ENCODE peak calls at places on chromosomes 2 and 18, in six cellular contexts. V, T, O, L, W and U are unnamed samples.

GRCh38 chr2:88690591-88691338 is 708 bp upstream of the RPIA start:
- DNase-seq in V (peak), W (no peak), T (no peak), O (peak), L (no peak), U (peak)

GRCh38 chr2:222930862-222931261 is 70.0 kb downstream of the ACSL3 start:
- DNase-seq in W (no peak), O (no peak), T (no peak), L (no peak), V (no peak), U (no peak)

GRCh38 chr2:50956886-50957285 is 75.0 kb downstream of the NRXN1 start:
- DNase-seq in W (no peak), O (no peak), T (no peak), V (no peak), L (no peak), U (no peak)

GRCh38 chr2:3639653-3640052 is 18.3 kb upstream of the ALLC start:
- DNase-seq in O (no peak), W (no peak), T (no peak), L (peak), V (no peak), U (peak)

GRCh38 chr2:230846360-230846759 is 18.4 kb upstream of the ITM2C start:
- DNase-seq in T (no peak), V (no peak), L (no peak), O (no peak), W (no peak), U (no peak)

GRCh38 chr2:210502997-210503621 is 26.6 kb upstream of the LANCL1 start:
- DNase-seq in V (peak), L (peak), W (peak), O (peak), T (peak), U (no peak)

GRCh38 chr18:58998421-58999203 is 133.9 kb downstream of the ZNF532 start:
- DNase-seq in L (no peak), O (no peak), V (no peak), T (peak), W (no peak), U (no peak)

GRCh38 chr2:69073928-69074575 is 61.1 kb downstream of the ANTXR1 start:
- DNase-seq in W (no peak), T (no peak), V (no peak), L (no peak), O (no peak), U (no peak)

GRCh38 chr2:219778189-219778588 is 150.8 kb downstream of the SLC4A3 start:
- DNase-seq in O (no peak), V (no peak), W (no peak), L (no peak), T (no peak), U (no peak)

GRCh38 chr18:22271030-22271429 is 101.6 kb downstream of the GATA6 start:
- DNase-seq in O (no peak), W (no peak), T (no peak), V (no peak), L (no peak), U (no peak)

GRCh38 chr2:148486655-148487054 is 157.9 kb upstream of the EPC2 start:
- DNase-seq in T (no peak), L (no peak), V (no peak), O (no peak), W (no peak), U (no peak)

GRCh38 chr18:49731421-49731841 is 81.9 kb downstream of the ACAA2 start:
- DNase-seq in L (no peak), T (no peak), O (no peak), V (no peak), W (no peak), U (no peak)

GRCh38 chr2:18503686-18504085 is 56.8 kb downstream of the RDH14 start:
- DNase-seq in V (no peak), L (no peak), T (no peak), O (no peak), W (no peak), U (no peak)

GRCh38 chr2:11560806-11561205 is 27.0 kb downstream of the GREB1 start:
- DNase-seq in T (no peak), W (no peak), L (no peak), O (no peak), V (no peak), U (peak)

GRCh38 chr2:160308915-160309314 is 108.8 kb upstream of the ITGB6 start:
- DNase-seq in L (no peak), W (no peak), T (no peak), O (no peak), V (no peak), U (no peak)

GRCh38 chr18:58209326-58209725 is 165.3 kb downstream of the NEDD4L start:
- DNase-seq in T (no peak), V (no peak), W (no peak), O (no peak), L (no peak), U (no peak)

GRCh38 chr18:76524900-76525698 is 30.1 kb upstream of the ZNF516 start:
- DNase-seq in L (no peak), O (peak), T (peak), V (no peak), W (no peak), U (no peak)

GRCh38 chr18:68985172-68985820 is 187.4 kb downstream of the CCDC102B start:
- DNase-seq in L (no peak), V (no peak), T (no peak), O (no peak), W (no peak), U (no peak)

GRCh38 chr2:174246944-174247381 is 1.4 kb downstream of the OLA1 start:
- DNase-seq in W (no peak), T (no peak), L (no peak), V (no peak), O (no peak), U (no peak)

GRCh38 chr2:134460583-134460998 is 206.7 kb downstream of the MGAT5 start:
- DNase-seq in T (peak), W (peak), V (peak), L (peak), O (peak), U (peak)

GRCh38 chr18:63579643-63580042 is 7.5 kb upstream of the SERPINB13 start:
- DNase-seq in T (no peak), V (no peak), L (no peak), O (no peak), W (no peak), U (no peak)

GRCh38 chr2:190972846-190973245 is 41.1 kb downstream of the STAT1 start:
- DNase-seq in O (no peak), W (no peak), L (no peak), V (no peak), T (peak), U (no peak)

GRCh38 chr2:225310745-225311144 is 88.8 kb upstream of the NYAP2 start:
- DNase-seq in L (no peak), W (no peak), O (no peak), V (no peak), T (no peak), U (no peak)